ENCODE peak calls at places on chromosomes 5 and 9, in nine cellular contexts. G is activated CD8-positive, alpha-beta T cell treated with anti-CD3 and anti-CD28 coated beads for 36 hours; C is cardiac muscle cell; Q is MM.1S; T is WTC11; I is esophagus squamous epithelium; W is tibial nerve; K is CD8-positive, alpha-beta T cell; L is neural progenitor cell. X is an unnamed sample.

GRCh38 chr5:32542216-32543059 is 42.9 kb upstream of the SUB1 start:
- DNase-seq in C (no peak), I (no peak), G (peak), W (no peak), K (no peak), T (no peak), Q (peak), L (no peak), X (peak)

GRCh38 chr9:93944011-93944410 is 11.1 kb downstream of the BARX1 start:
- DNase-seq in G (no peak), I (no peak), C (no peak), Q (no peak), L (peak), T (no peak), W (no peak), K (no peak), X (no peak)

GRCh38 chr5:74143724-74144330 is 496.7 kb downstream of the ENC1 start:
- DNase-seq in W (no peak), Q (no peak), T (no peak), L (no peak), I (no peak), C (no peak), G (no peak), K (no peak), X (no peak)

GRCh38 chr5:21419383-21419782 is 1431.4 kb upstream of the CDH18 start:
- DNase-seq in K (no peak), T (no peak), C (no peak), L (no peak), W (no peak), I (no peak), Q (no peak), G (no peak), X (no peak)

GRCh38 chr5:175821790-175822211 is 49.6 kb upstream of the CPLX2 start:
- DNase-seq in T (no peak), W (no peak), G (peak), C (no peak), L (no peak), K (no peak), I (no peak), Q (no peak), X (peak)

GRCh38 chr9:113570749-113571711 is 107.5 kb downstream of the RGS3 start:
- DNase-seq in I (no peak), C (no peak), T (no peak), G (no peak), Q (no peak), W (no peak), K (no peak), L (no peak), X (no peak)

GRCh38 chr5:171342362-171343111 is 33.5 kb downstream of the TLX3 start:
- DNase-seq in K (no peak), C (peak), I (no peak), T (peak), W (peak), Q (peak), G (peak), L (peak), X (peak)

GRCh38 chr5:159880676-159881075 is 35.6 kb upstream of the ADRA1B start:
- DNase-seq in I (no peak), L (no peak), W (no peak), G (no peak), T (no peak), Q (no peak), C (no peak), K (no peak), X (no peak)

GRCh38 chr5:65334077-65334476 is 147.6 kb downstream of the ADAMTS6 start:
- DNase-seq in L (no peak), C (peak), K (no peak), G (no peak), I (no peak), T (no peak), W (no peak), Q (no peak), X (no peak)

GRCh38 chr9:95316794-95317118 is 753 bp downstream of the FANCC start:
- DNase-seq in L (peak), I (no peak), T (peak), W (peak), K (no peak), G (peak), Q (peak), C (peak), X (peak)

DNA sequence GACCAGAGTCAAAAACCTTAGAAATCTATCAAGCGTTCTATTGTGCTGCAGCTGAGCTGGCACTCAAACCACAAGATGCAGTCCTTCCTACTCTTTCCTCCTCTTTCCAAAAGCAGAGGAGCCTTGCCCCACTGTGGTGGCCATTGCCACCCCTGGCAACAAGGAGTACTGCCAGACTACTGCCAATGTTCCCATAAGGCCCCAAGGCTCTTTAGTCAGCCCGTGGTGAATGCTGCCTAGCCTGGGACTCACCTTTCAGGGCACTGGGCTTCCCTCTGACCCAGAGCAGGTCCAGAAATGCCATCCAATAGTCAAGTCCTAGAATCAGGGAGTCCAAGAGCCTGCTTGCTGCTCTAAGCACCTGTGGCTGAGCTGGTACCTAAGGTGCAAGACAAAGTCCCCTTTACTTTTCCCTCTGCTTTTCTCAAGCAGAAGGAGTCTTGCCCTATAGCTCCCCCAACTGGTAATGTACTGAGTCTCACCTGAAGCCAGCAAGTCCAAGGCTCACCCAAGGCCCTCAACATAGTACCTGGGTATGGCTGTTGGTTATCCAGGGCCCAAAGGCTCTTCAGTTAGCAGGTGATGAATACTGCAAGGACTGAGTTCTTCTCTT is 219.4 kb downstream of the ATPSCKMT start:
- DNase-seq in Q (no peak), W (no peak), C (peak), T (peak), L (peak), G (no peak), I (no peak), K (no peak), X (no peak)
- TF ChIP-seq CTCF in Q (peak), W (no peak), C (peak), T (no peak), L (peak), G (no peak), I (no peak), K (no peak), X (no peak)

DNA sequence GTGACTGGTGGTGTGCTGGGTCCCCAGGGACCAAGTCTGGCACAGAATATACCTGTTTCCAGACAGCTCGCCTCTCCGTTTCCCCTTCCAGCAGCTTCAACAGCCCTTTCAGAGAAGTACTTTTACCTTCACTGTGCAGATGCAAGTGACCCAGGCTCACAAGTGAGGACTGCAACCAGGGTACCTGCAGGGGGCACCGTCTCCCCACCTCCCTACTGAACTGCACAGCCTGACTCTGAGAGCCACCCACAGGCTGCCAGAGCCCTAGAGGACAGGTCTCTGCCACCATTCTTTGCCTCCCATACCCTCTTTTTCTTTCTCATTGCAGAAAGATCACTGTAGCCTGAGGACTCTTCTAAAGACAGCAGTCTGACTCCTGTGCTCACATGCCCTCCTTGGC is 15.4 kb downstream of the IL9 start:
- DNase-seq in G (peak), K (no peak), Q (no peak), W (no peak), I (no peak), C (peak), L (peak), T (peak), X (no peak)
- TF ChIP-seq CTCF in G (no peak), K (no peak), Q (peak), W (no peak), I (no peak), C (peak), L (peak), T (peak), X (no peak)

GRCh38 chr5:102090770-102091169 is 205.3 kb downstream of the SLCO4C1 start:
- DNase-seq in L (peak), T (peak), C (peak), I (no peak), K (no peak), G (peak), Q (peak), W (no peak), X (peak)
- TF ChIP-seq CTCF in L (peak), T (no peak), C (no peak), I (no peak), K (no peak), G (peak), Q (peak), W (no peak), X (peak)

GRCh38 chr5:18113724-18114123 is 479.5 kb downstream of the TAF11L14 start:
- DNase-seq in G (no peak), I (no peak), L (peak), Q (no peak), W (no peak), T (no peak), C (no peak), K (no peak), X (no peak)
- TF ChIP-seq CTCF in G (no peak), I (no peak), L (peak), Q (peak), W (no peak), T (no peak), C (no peak), K (no peak), X (no peak)